ENCODE peak calls at places on chromosomes 5 and 9, in six cellular contexts. B is kidney epithelial cell, T is mesothelial cell of epicardium, D is fibroblast of lung, R is adrenal gland, K is pancreas. X is an unnamed sample.

GRCh38 chr5:173530547-173530946 is 85.9 kb downstream of the BOD1 start:
- DNase-seq in B (no peak), T (no peak), D (no peak), R (no peak), K (no peak), X (no peak)

GRCh38 chr9:90801507-90802289 is at the start of gene SYK:
- DNase-seq in B (no peak), T (no peak), D (no peak), R (peak; percentile 10), K (peak; percentile 59), X (no peak)

GRCh38 chr5:56520951-56521350 is 287.8 kb upstream of the ANKRD55 start:
- DNase-seq in B (no peak), T (no peak), D (no peak), R (no peak), K (no peak), X (no peak)

GRCh38 chr5:159050408-159051091 is 49.2 kb downstream of the EBF1 start:
- DNase-seq in B (no peak), T (no peak), D (no peak), R (no peak), K (no peak), X (no peak)

GRCh38 chr5:60092671-60093422 is 199.3 kb upstream of the PDE4D start:
- DNase-seq in B (peak; percentile 7), T (no peak), D (peak; percentile 89), R (no peak), K (no peak), X (no peak)

GRCh38 chr5:149799119-149799623 is 69.1 kb downstream of the PPARGC1B start:
- DNase-seq in B (peak; percentile 50), T (no peak), D (peak; percentile 74), R (peak; percentile 93), K (no peak), X (peak; percentile 65)

GRCh38 chr5:67414712-67415111 is 218.1 kb upstream of the CD180 start:
- DNase-seq in B (no peak), T (no peak), D (peak; percentile 81), R (no peak), K (no peak), X (peak; percentile 46)

GRCh38 chr9:613771-614347 is 227.6 kb upstream of the DMRT1 start:
- DNase-seq in B (peak; percentile 55), T (no peak), D (peak; percentile 89), R (peak; percentile 79), K (peak; percentile 70), X (peak; percentile 38)

GRCh38 chr5:34685485-34686197 is 29.5 kb downstream of the RAI14 start:
- DNase-seq in B (no peak), T (no peak), D (peak; percentile 84), R (no peak), K (no peak), X (no peak)

GRCh38 chr9:27496134-27496504 is 28.0 kb upstream of the IFNK start:
- DNase-seq in B (no peak), T (no peak), D (no peak), R (no peak), K (no peak), X (no peak)

GRCh38 chr9:96379461-96379860 is 4.0 kb downstream of the SLC35D2 start:
- DNase-seq in B (no peak), T (no peak), D (peak; percentile 69), R (no peak), K (no peak), X (no peak)

GRCh38 chr9:134433101-134433500 is 106.8 kb downstream of the RXRA start:
- DNase-seq in B (no peak), T (no peak), D (peak; percentile 33), R (peak; percentile 69), K (no peak), X (no peak)

GRCh38 chr5:172095368-172095960 is 89.0 kb upstream of the FBXW11 start:
- DNase-seq in B (no peak), T (no peak), D (peak; percentile 52), R (no peak), K (no peak), X (no peak)
- TF ChIP-seq CTCF in B (no peak), T (no peak), D (no peak), R (no peak), K (no peak), X (no peak)

GRCh38 chr5:120450910-120451309 is 13.2 kb upstream of the PRR16 start:
- DNase-seq in B (no peak), T (no peak), D (no peak), R (no peak), K (no peak), X (no peak)

GRCh38 chr5:120446068-120446492 is 18.0 kb upstream of the PRR16 start:
- DNase-seq in B (no peak), T (no peak), D (peak; percentile 92), R (no peak), K (no peak), X (peak; percentile 3)

GRCh38 chr5:120449501-120449900 is 14.6 kb upstream of the PRR16 start:
- DNase-seq in B (no peak), T (no peak), D (peak; percentile 51), R (no peak), K (no peak), X (no peak)

GRCh38 chr5:120446896-120447295 is 17.2 kb upstream of the PRR16 start:
- DNase-seq in B (no peak), T (no peak), D (peak; percentile 31), R (no peak), K (no peak), X (no peak)

GRCh38 chr5:120447706-120448239 is 16.3 kb upstream of the PRR16 start:
- DNase-seq in B (no peak), T (no peak), D (peak; percentile 47), R (no peak), K (no peak), X (no peak)
- TF ChIP-seq CTCF in B (no peak), T (no peak), D (no peak), R (no peak), K (no peak), X (no peak)

GRCh38 chr5:169265888-169266287 is 35.1 kb downstream of the SLIT3 start:
- DNase-seq in B (no peak), T (no peak), D (no peak), R (no peak), K (no peak), X (no peak)
- TF ChIP-seq CTCF in B (peak; percentile 30), T (peak; percentile 15), D (peak; percentile 24), R (no peak), K (no peak), X (peak; percentile 52)

GRCh38 chr9:97859346-97859745 is 6.3 kb downstream of the FOXE1 start:
- DNase-seq in B (no peak), T (no peak), D (no peak), R (no peak), K (no peak), X (no peak)
- TF ChIP-seq CTCF in B (no peak), T (no peak), D (no peak), R (no peak), K (no peak), X (no peak)